ENCODE peak calls at places on chromosomes 7 and 10, in eight cellular contexts. J is endothelial cell, T is EL, W is T-helper 2 cell, R is GM04504, O is iPS-NIHi11, Q is choroid plexus epithelial cell, H is NAMALWA. A is an unnamed sample.

GRCh38 chr10:3978174-3978573 is 193.2 kb upstream of the KLF6 start:
- DNase-seq in J (no peak), T (peak), W (no peak), R (no peak), O (no peak), Q (peak), H (no peak), A (no peak)

GRCh38 chr7:123769371-123769770 is 20.6 kb upstream of the WASL start:
- DNase-seq in J (no peak), T (peak), W (no peak), R (no peak), O (no peak), Q (peak), H (no peak), A (peak)

GRCh38 chr7:98557538-98558031 is 59.5 kb upstream of the NPTX2 start:
- DNase-seq in J (no peak), T (no peak), W (no peak), R (no peak), O (no peak), Q (no peak), H (no peak), A (no peak)

GRCh38 chr10:35356725-35357092 is 20.4 kb downstream of the CCNY start:
- DNase-seq in J (no peak), T (no peak), W (no peak), R (no peak), O (no peak), Q (no peak), H (no peak), A (no peak)

GRCh38 chr7:14973712-14974428 is 71.3 kb upstream of the DGKB start:
- DNase-seq in J (no peak), T (no peak), W (no peak), R (no peak), O (no peak), Q (peak), H (no peak), A (no peak)

GRCh38 chr7:158955146-158955870 is 99.0 kb downstream of the DYNC2I1 start:
- DNase-seq in J (no peak), T (no peak), W (no peak), R (no peak), O (no peak), Q (peak), H (no peak), A (no peak)

GRCh38 chr10:132958886-132959295 is 16.5 kb upstream of the CFAP46 start:
- DNase-seq in J (no peak), T (no peak), W (no peak), R (no peak), O (no peak), Q (no peak), H (no peak), A (peak)

GRCh38 chr7:72098812-72099211 is 313.3 kb downstream of the CALN1 start:
- DNase-seq in J (no peak), T (no peak), W (no peak), R (no peak), O (no peak), Q (no peak), H (no peak), A (no peak)

GRCh38 chr10:113680172-113681111 is 730 bp downstream of the CASP7 start:
- DNase-seq in J (no peak), T (peak), W (peak), R (peak), O (peak), Q (peak), H (peak), A (no peak)

GRCh38 chr7:82202107-82202506 is 241.5 kb downstream of the CACNA2D1 start:
- DNase-seq in J (no peak), T (no peak), W (no peak), R (no peak), O (no peak), Q (no peak), H (no peak), A (no peak)

GRCh38 chr10:132837905-132838304 is 52.0 kb upstream of the NKX6-2 start:
- DNase-seq in J (no peak), T (no peak), W (no peak), R (no peak), O (peak), Q (no peak), H (no peak), A (no peak)

GRCh38 chr10:69741671-69742355 is 59.9 kb upstream of the COL13A1 start:
- DNase-seq in J (no peak), T (no peak), W (no peak), R (no peak), O (no peak), Q (no peak), H (no peak), A (no peak)

GRCh38 chr7:94012748-94013147 is 8.6 kb upstream of the BET1 start:
- DNase-seq in J (no peak), T (no peak), W (no peak), R (no peak), O (peak), Q (no peak), H (no peak), A (no peak)

GRCh38 chr10:47287365-47287802 is 12.6 kb upstream of the GDF10 start:
- DNase-seq in J (no peak), T (no peak), W (no peak), R (no peak), O (no peak), Q (no peak), H (no peak), A (peak)

GRCh38 chr7:133051066-133051465 is 30.8 kb downstream of the CHCHD3 start:
- DNase-seq in J (no peak), T (peak), W (no peak), R (no peak), O (no peak), Q (peak), H (peak), A (no peak)

GRCh38 chr10:4941540-4942330 is 21.5 kb upstream of the AKR1C1 start:
- DNase-seq in J (no peak), T (no peak), W (no peak), R (no peak), O (no peak), Q (no peak), H (no peak), A (no peak)

GRCh38 chr10:131207176-131207575 is 104.3 kb downstream of the TCERG1L start:
- DNase-seq in J (no peak), T (no peak), W (no peak), R (no peak), O (no peak), Q (no peak), H (no peak), A (no peak)

GRCh38 chr10:21238044-21238443 is 287.4 kb downstream of the SKIDA1 start:
- DNase-seq in J (no peak), T (no peak), W (no peak), R (no peak), O (no peak), Q (no peak), H (no peak), A (no peak)

GRCh38 chr7:159049266-159050025 is 95.2 kb downstream of the VIPR2 start:
- DNase-seq in J (no peak), T (no peak), W (no peak), R (no peak), O (no peak), Q (no peak), H (no peak), A (no peak)

GRCh38 chr10:43050011-43050410 is 26.9 kb upstream of the RET start:
- DNase-seq in J (no peak), T (no peak), W (no peak), R (no peak), O (no peak), Q (no peak), H (no peak), A (no peak)

GRCh38 chr10:91652364-91652763 is 19.5 kb upstream of the PPP1R3C start:
- DNase-seq in J (no peak), T (peak), W (no peak), R (peak), O (peak), Q (peak), H (no peak), A (no peak)

GRCh38 chr7:28045592-28045991 is 135.0 kb downstream of the JAZF1 start:
- DNase-seq in J (no peak), T (no peak), W (no peak), R (no peak), O (no peak), Q (no peak), H (no peak), A (no peak)

GRCh38 chr10:110348351-110348750 is 43.6 kb upstream of the SMNDC1 start:
- DNase-seq in J (no peak), T (no peak), W (no peak), R (no peak), O (no peak), Q (no peak), H (no peak), A (no peak)

A was measured in LNCaP clone FGC.